ENCODE peak calls at places on chromosome 20, in five cellular contexts. One of them, this sample, is unnamed.

GRCh38 chr20:12057778-12058177 is 140.1 kb downstream of the BTBD3 start:
- DNase-seq in stimulated activated naive B cell treated with anti-CD40 and anti-IgM and Interleukin-4, amounts not matched to agents 10 μg/mL and 1 μg/mL and 100 μg/mL, for 72 hours: no peak
- DNase-seq in Peyer's patch: no peak
- DNase-seq in T-helper 17 cell: no peak
- DNase-seq in WTC11: peak; percentile 17
- DNase-seq in this sample: no peak

GRCh38 chr20:22180244-22180643 is 404.1 kb downstream of the FOXA2 start:
- DNase-seq in stimulated activated naive B cell treated with anti-CD40 and anti-IgM and Interleukin-4, amounts not matched to agents 10 μg/mL and 1 μg/mL and 100 μg/mL, for 72 hours: no peak
- DNase-seq in Peyer's patch: no peak
- DNase-seq in T-helper 17 cell: no peak
- DNase-seq in WTC11: peak; percentile 62
- DNase-seq in this sample: no peak

GRCh38 chr20:41061155-41061554 is 32.5 kb downstream of the TOP1 start:
- DNase-seq in stimulated activated naive B cell treated with anti-CD40 and anti-IgM and Interleukin-4, amounts not matched to agents 10 μg/mL and 1 μg/mL and 100 μg/mL, for 72 hours: no peak
- DNase-seq in Peyer's patch: no peak
- DNase-seq in T-helper 17 cell: no peak
- DNase-seq in WTC11: no peak
- DNase-seq in this sample: no peak

GRCh38 chr20:54407446-54407845 is 67.9 kb upstream of the DOK5 start:
- DNase-seq in stimulated activated naive B cell treated with anti-CD40 and anti-IgM and Interleukin-4, amounts not matched to agents 10 μg/mL and 1 μg/mL and 100 μg/mL, for 72 hours: no peak
- DNase-seq in Peyer's patch: no peak
- DNase-seq in T-helper 17 cell: no peak
- DNase-seq in WTC11: no peak
- DNase-seq in this sample: no peak

GRCh38 chr20:49052334-49052733 is 6.2 kb downstream of the CSE1L start:
- DNase-seq in stimulated activated naive B cell treated with anti-CD40 and anti-IgM and Interleukin-4, amounts not matched to agents 10 μg/mL and 1 μg/mL and 100 μg/mL, for 72 hours: no peak
- DNase-seq in Peyer's patch: no peak
- DNase-seq in T-helper 17 cell: no peak
- DNase-seq in WTC11: no peak
- DNase-seq in this sample: no peak

GRCh38 chr20:39210331-39211074 is 248.4 kb downstream of the DHX35 start:
- DNase-seq in stimulated activated naive B cell treated with anti-CD40 and anti-IgM and Interleukin-4, amounts not matched to agents 10 μg/mL and 1 μg/mL and 100 μg/mL, for 72 hours: no peak
- DNase-seq in Peyer's patch: no peak
- DNase-seq in T-helper 17 cell: no peak
- DNase-seq in WTC11: no peak
- DNase-seq in this sample: no peak

GRCh38 chr20:35200255-35200654 is 26.2 kb upstream of the MMP24 start:
- DNase-seq in stimulated activated naive B cell treated with anti-CD40 and anti-IgM and Interleukin-4, amounts not matched to agents 10 μg/mL and 1 μg/mL and 100 μg/mL, for 72 hours: no peak
- DNase-seq in Peyer's patch: no peak
- DNase-seq in T-helper 17 cell: no peak
- DNase-seq in WTC11: no peak
- DNase-seq in this sample: peak; percentile 49

GRCh38 chr20:11103866-11104265 is 430.1 kb upstream of the JAG1 start:
- DNase-seq in stimulated activated naive B cell treated with anti-CD40 and anti-IgM and Interleukin-4, amounts not matched to agents 10 μg/mL and 1 μg/mL and 100 μg/mL, for 72 hours: no peak
- DNase-seq in Peyer's patch: no peak
- DNase-seq in T-helper 17 cell: no peak
- DNase-seq in WTC11: no peak
- DNase-seq in this sample: no peak

GRCh38 chr20:5570442-5570841 is 179.8 kb upstream of the SHLD1 start:
- DNase-seq in stimulated activated naive B cell treated with anti-CD40 and anti-IgM and Interleukin-4, amounts not matched to agents 10 μg/mL and 1 μg/mL and 100 μg/mL, for 72 hours: no peak
- DNase-seq in Peyer's patch: no peak
- DNase-seq in T-helper 17 cell: no peak
- DNase-seq in WTC11: no peak
- DNase-seq in this sample: no peak

GRCh38 chr20:44596010-44596409 is 13.6 kb downstream of the PKIG start:
- DNase-seq in stimulated activated naive B cell treated with anti-CD40 and anti-IgM and Interleukin-4, amounts not matched to agents 10 μg/mL and 1 μg/mL and 100 μg/mL, for 72 hours: no peak
- DNase-seq in Peyer's patch: no peak
- DNase-seq in T-helper 17 cell: no peak
- DNase-seq in WTC11: no peak
- DNase-seq in this sample: no peak

GRCh38 chr20:14830899-14831298 is 493.5 kb upstream of the FLRT3 start:
- DNase-seq in stimulated activated naive B cell treated with anti-CD40 and anti-IgM and Interleukin-4, amounts not matched to agents 10 μg/mL and 1 μg/mL and 100 μg/mL, for 72 hours: no peak
- DNase-seq in Peyer's patch: no peak
- DNase-seq in T-helper 17 cell: no peak
- DNase-seq in WTC11: no peak
- DNase-seq in this sample: no peak

GRCh38 chr20:6663751-6664388 is 103.6 kb upstream of the BMP2 start:
- DNase-seq in stimulated activated naive B cell treated with anti-CD40 and anti-IgM and Interleukin-4, amounts not matched to agents 10 μg/mL and 1 μg/mL and 100 μg/mL, for 72 hours: no peak
- DNase-seq in Peyer's patch: no peak
- DNase-seq in T-helper 17 cell: no peak
- DNase-seq in WTC11: no peak
- DNase-seq in this sample: no peak

GRCh38 chr20:47561175-47561574 is 59.5 kb downstream of the NCOA3 start:
- DNase-seq in stimulated activated naive B cell treated with anti-CD40 and anti-IgM and Interleukin-4, amounts not matched to agents 10 μg/mL and 1 μg/mL and 100 μg/mL, for 72 hours: no peak
- DNase-seq in Peyer's patch: no peak
- DNase-seq in T-helper 17 cell: no peak
- DNase-seq in WTC11: no peak
- DNase-seq in this sample: peak; percentile 31

GRCh38 chr20:2911200-2911599 is 37.9 kb downstream of the PTPRA start:
- DNase-seq in stimulated activated naive B cell treated with anti-CD40 and anti-IgM and Interleukin-4, amounts not matched to agents 10 μg/mL and 1 μg/mL and 100 μg/mL, for 72 hours: no peak
- DNase-seq in Peyer's patch: no peak
- DNase-seq in T-helper 17 cell: no peak
- DNase-seq in WTC11: no peak
- DNase-seq in this sample: peak; percentile 13